ENCODE peak calls at places on chromosome 14, in five cellular contexts. T is pancreas; S is body of pancreas; I is left cardiac atrium; U is effector memory CD4-positive, alpha-beta T cell. G is an unnamed sample.

GRCh38 chr14:99596772-99597171 is 7.2 kb downstream of the CCDC85C start:
- DNase-seq in T (no peak), S (no peak), I (no peak), U (no peak), G (no peak)

GRCh38 chr14:51283402-51283825 is 43.4 kb downstream of the TMX1 start:
- DNase-seq in T (no peak), S (no peak), I (no peak), U (no peak), G (no peak)

GRCh38 chr14:99768381-99768780 is 24.8 kb upstream of the EML1 start:
- DNase-seq in T (no peak), S (no peak), I (no peak), U (no peak), G (no peak)

GRCh38 chr14:98924046-98924445 is 348.0 kb downstream of the BCL11B start:
- DNase-seq in T (no peak), S (peak), I (no peak), U (no peak), G (no peak)

GRCh38 chr14:71725802-71726638 is 206.2 kb upstream of the RGS6 start:
- DNase-seq in T (no peak), S (no peak), I (no peak), U (no peak), G (no peak)

GRCh38 chr14:104168603-104169002 is 30.2 kb downstream of the KIF26A start:
- DNase-seq in T (no peak), S (no peak), I (no peak), U (no peak), G (no peak)

GRCh38 chr14:22558221-22558913 is 30.7 kb downstream of the DAD1 start:
- DNase-seq in T (no peak), S (no peak), I (no peak), U (peak), G (peak)

GRCh38 chr14:68695326-68695768 is 97.5 kb downstream of the ZFP36L1 start:
- DNase-seq in T (no peak), S (no peak), I (peak), U (no peak), G (no peak)

GRCh38 chr14:83816755-83817154 is 1713.2 kb upstream of the FLRT2 start:
- DNase-seq in T (no peak), S (no peak), I (no peak), U (no peak), G (no peak)

GRCh38 chr14:64835431-64835830 is 44.3 kb downstream of the SPTB start:
- DNase-seq in T (no peak), S (no peak), I (no peak), U (no peak), G (no peak)

GRCh38 chr14:47846008-47846407 is 170.6 kb upstream of the MDGA2 start:
- DNase-seq in T (no peak), S (no peak), I (no peak), U (no peak), G (no peak)